ENCODE peak calls at places on chromosomes 13 and 19, in four cellular contexts. F, G, N and D are unnamed samples.

GRCh38 chr19:9847087-9847671 is 12.1 kb downstream of the PIN1 start:
- DNase-seq in F (no peak), G (no peak), N (no peak), D (no peak)

GRCh38 chr13:30690282-30691188 is 44.8 kb upstream of the ALOX5AP start:
- DNase-seq in F (peak; percentile 82), G (no peak), N (peak; percentile 55), D (peak; percentile 97)

GRCh38 chr19:41795031-41795461 is 1.3 kb upstream of the CEACAM3 start:
- DNase-seq in F (no peak), G (peak; percentile 36), N (no peak), D (peak; percentile 60)

GRCh38 chr19:47723573-47723923 is 10.3 kb downstream of the EHD2 start:
- DNase-seq in F (peak; percentile 68), G (no peak), N (no peak), D (peak; percentile 57)

GRCh38 chr13:60654405-60654804 is 257.4 kb downstream of the TDRD3 start:
- DNase-seq in F (no peak), G (no peak), N (no peak), D (peak; percentile 45)

GRCh38 chr13:30792257-30793000 is 57.1 kb downstream of the ALOX5AP start:
- DNase-seq in F (peak; percentile 78), G (no peak), N (peak; percentile 62), D (peak; percentile 94)

GRCh38 chr13:28630864-28631263 is 28.1 kb upstream of the POMP start:
- DNase-seq in F (no peak), G (no peak), N (no peak), D (no peak)

GRCh38 chr13:76967031-76967430 is 18.7 kb downstream of the ACOD1 start:
- DNase-seq in F (no peak), G (no peak), N (no peak), D (no peak)

GRCh38 chr13:49569993-49570689 is 15.2 kb downstream of the RCBTB1 start:
- DNase-seq in F (no peak), G (no peak), N (no peak), D (no peak)

GRCh38 chr19:40543029-40543597 is 33.6 kb upstream of the SHKBP1 start:
- DNase-seq in F (no peak), G (no peak), N (no peak), D (no peak)

GRCh38 chr19:53581871-53582279 is 43.9 kb downstream of the ZNF331 start:
- DNase-seq in F (peak; percentile 19), G (no peak), N (no peak), D (no peak)

GRCh38 chr13:30143671-30144400 is 163.5 kb downstream of the KATNAL1 start:
- DNase-seq in F (no peak), G (no peak), N (no peak), D (no peak)

GRCh38 chr13:72539925-72540324 is 187.5 kb downstream of the MZT1 start:
- DNase-seq in F (no peak), G (no peak), N (no peak), D (no peak)

GRCh38 chr19:17841371-17841809 is 6.4 kb downstream of the JAK3 start:
- DNase-seq in F (no peak), G (no peak), N (no peak), D (no peak)

GRCh38 chr13:45365558-45365885 is 24.5 kb upstream of the TPT1 start:
- DNase-seq in F (no peak), G (no peak), N (no peak), D (no peak)

GRCh38 chr13:112898786-112899617 is 70.0 kb upstream of the MCF2L start:
- DNase-seq in F (no peak), G (no peak), N (no peak), D (no peak)

GRCh38 chr19:5950744-5951143 is 27.2 kb downstream of the RANBP3 start:
- DNase-seq in F (no peak), G (no peak), N (no peak), D (no peak)

GRCh38 chr19:23762884-23763711 is 4.4 kb upstream of the ZNF681 start:
- DNase-seq in F (peak; percentile 90), G (peak; percentile 87), N (peak; percentile 80), D (peak; percentile 82)

GRCh38 chr13:19123502-19123901 is 58.1 kb downstream of the TUBA3C start:
- DNase-seq in F (no peak), G (no peak), N (no peak), D (no peak)

GRCh38 chr19:43789029-43789428 is 8.3 kb upstream of the KCNN4 start:
- DNase-seq in F (no peak), G (no peak), N (no peak), D (no peak)

GRCh38 chr13:35225159-35225558 is 251.3 kb downstream of the MAB21L1 start:
- DNase-seq in F (no peak), G (no peak), N (no peak), D (no peak)

GRCh38 chr13:95128045-95128643 is 173.1 kb downstream of the ABCC4 start:
- DNase-seq in F (no peak), G (no peak), N (no peak), D (no peak)

GRCh38 chr13:105316731-105317130 is 1218.7 kb downstream of the EFNB2 start:
- DNase-seq in F (no peak), G (no peak), N (no peak), D (no peak)

GRCh38 chr13:93690139-93690538 is 463.5 kb downstream of the GPC6 start:
- DNase-seq in F (no peak), G (no peak), N (no peak), D (peak; percentile 61)

GRCh38 chr19:18878058-18878797 is 17.7 kb downstream of the CERS1 start:
- DNase-seq in F (no peak), G (no peak), N (no peak), D (no peak)

GRCh38 chr19:53511933-53512374 is 26.0 kb upstream of the ZNF331 start:
- DNase-seq in F (no peak), G (peak; percentile 31), N (peak; percentile 32), D (peak; percentile 55)

GRCh38 chr13:46569471-46569870 is 16.5 kb downstream of the LRCH1 start:
- DNase-seq in F (no peak), G (no peak), N (no peak), D (no peak)

GRCh38 chr13:26406791-26407190 is 150.7 kb upstream of the WASF3 start:
- DNase-seq in F (no peak), G (no peak), N (no peak), D (no peak)

GRCh38 chr13:45850020-45850613 is 1.4 kb downstream of the SIAH3 start:
- DNase-seq in F (no peak), G (no peak), N (no peak), D (no peak)

GRCh38 chr13:22024381-22024994 is 353.6 kb downstream of the FGF9 start:
- DNase-seq in F (no peak), G (no peak), N (no peak), D (no peak)

GRCh38 chr19:10339380-10339960 is at the start of gene ICAM3:
- DNase-seq in F (peak; percentile 83), G (peak; percentile 35), N (no peak), D (no peak)

GRCh38 chr13:114106991-114107685 is 25.3 kb downstream of the RASA3 start:
- DNase-seq in F (peak; percentile 49), G (no peak), N (no peak), D (peak; percentile 58)

GRCh38 chr19:38542040-38542439 is 75.7 kb downstream of the MAP4K1 start:
- DNase-seq in F (no peak), G (no peak), N (no peak), D (no peak)

GRCh38 chr19:56377105-56377924 is 16.0 kb downstream of the ZNF582 start:
- DNase-seq in F (no peak), G (no peak), N (no peak), D (no peak)
- H3K9me3 ChIP-seq in F (peaks cover 90% of the 10 kb centered on the region), G (peaks cover 46% of the 10 kb centered on the region), N (no peaks in the 10 kb centered on the region), D (peaks cover 26% of the 10 kb centered on the region)

GRCh38 chr19:30225615-30226463 is 146.3 kb upstream of the ZNF536 start:
- DNase-seq in F (no peak), G (no peak), N (no peak), D (peak; percentile 55)
- H3K4me3 ChIP-seq in F (no peak overlapping the region), G (no peak overlapping the region), N (peak overlapping the region; percentile 69), D (peak overlapping the region; percentile 82)

DNA sequence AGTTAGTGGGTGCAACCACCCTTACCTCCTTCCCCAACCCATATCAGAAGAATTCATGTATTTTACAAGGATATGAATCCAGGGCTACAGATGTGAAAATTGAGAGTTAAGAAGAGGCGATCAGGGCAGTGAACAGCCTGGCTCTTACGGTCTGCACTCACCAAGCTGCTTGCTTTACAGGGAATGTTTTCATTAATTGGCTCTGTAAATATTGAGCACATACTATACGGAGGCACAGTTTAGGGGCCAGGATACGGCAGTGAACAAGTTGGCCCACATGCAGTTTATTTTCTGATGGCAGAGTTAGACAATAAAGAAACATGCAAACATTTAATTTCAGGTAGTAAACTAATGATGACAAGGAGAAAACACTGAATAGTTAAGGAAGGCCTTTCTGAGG is 6.4 kb downstream of the POLR1D start:
- DNase-seq in F (no peak), G (no peak), N (no peak), D (no peak)
- H3K36me3 ChIP-seq in F (no peaks in the 10 kb centered on the region), G (peaks cover 3% of the 10 kb centered on the region), N (peaks cover 34% of the 10 kb centered on the region), D (peaks cover 29% of the 10 kb centered on the region)

DNA sequence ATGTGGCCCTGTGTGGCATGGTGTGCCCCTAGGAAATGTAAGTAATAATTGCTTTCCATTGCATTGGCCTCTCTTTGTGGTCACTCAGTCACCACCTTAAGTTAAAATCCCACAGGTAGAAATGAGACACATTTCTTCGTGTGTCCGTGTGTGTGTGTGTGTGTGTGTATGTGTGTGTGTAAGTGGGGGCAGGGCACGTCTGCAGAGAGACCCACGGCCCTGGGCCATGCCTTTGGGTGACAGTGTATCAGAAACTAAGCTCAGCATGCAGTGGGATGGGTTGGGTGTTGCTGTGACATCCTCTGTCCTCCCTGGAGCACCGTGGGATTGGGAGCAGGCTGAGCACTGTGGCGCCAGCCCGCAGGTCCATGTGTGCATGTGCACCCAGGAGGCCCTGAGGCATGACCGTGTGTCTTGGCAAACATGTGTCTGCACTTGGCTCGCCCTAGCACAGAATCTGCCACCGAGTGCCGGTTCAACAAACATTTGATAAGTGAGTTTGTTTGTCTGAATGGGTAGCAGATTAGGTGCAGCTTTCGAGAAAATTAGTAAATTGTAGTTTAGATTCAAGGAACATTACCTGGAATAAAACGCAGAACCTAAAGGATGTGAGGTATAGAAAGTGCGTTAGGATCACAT is 91.8 kb downstream of the WTIP start:
- DNase-seq in F (no peak), G (no peak), N (no peak), D (no peak)
- H3K9me3 ChIP-seq in F (peaks cover 30% of the 10 kb centered on the region), G (no peaks in the 10 kb centered on the region), N (no peaks in the 10 kb centered on the region), D (no peaks in the 10 kb centered on the region)

DNA sequence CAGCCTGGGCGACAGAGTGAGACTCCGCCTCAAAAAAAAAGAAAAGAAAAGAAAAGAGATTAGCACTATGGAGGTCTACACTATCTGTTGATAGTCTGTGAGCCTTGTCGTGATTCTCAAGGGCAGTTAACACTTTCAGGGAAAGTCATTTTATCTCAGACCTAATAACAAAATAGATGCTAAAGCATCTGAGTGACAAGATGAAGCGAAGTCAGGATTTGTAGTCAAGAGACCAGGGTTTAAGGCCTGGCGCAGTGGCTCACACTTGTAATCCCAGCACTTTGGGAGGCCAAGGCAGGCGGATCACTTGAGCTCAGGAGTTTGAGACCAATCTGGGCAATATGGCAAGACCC is 13.3 kb upstream of the RAB8A start:
- DNase-seq in F (no peak), G (no peak), N (no peak), D (no peak)
- H3K4me3 ChIP-seq in F (no peak overlapping the region), G (no peak overlapping the region), N (no peak overlapping the region), D (no peak overlapping the region)